ENCODE peak calls at places on chromosomes 1 and 21, in five cellular contexts. W is neural progenitor cell, B is pancreas, Q is thoracic aorta, D is left ventricle myocardium inferior. K is an unnamed sample.

GRCh38 chr1:80755944-80756343 is 1044.8 kb upstream of the ADGRL2 start:
- DNase-seq in W (no peak), B (no peak), Q (no peak), D (no peak), K (no peak)

GRCh38 chr1:183699643-183700160 is 46.6 kb upstream of the APOBEC4 start:
- DNase-seq in W (peak; percentile 13), B (no peak), Q (no peak), D (no peak), K (no peak)

GRCh38 chr1:227961651-227962050 is 13.9 kb upstream of the WNT9A start:
- DNase-seq in W (peak; percentile 1), B (no peak), Q (no peak), D (no peak), K (no peak)

GRCh38 chr1:158058339-158059025 is 65.0 kb downstream of the KIRREL1 start:
- DNase-seq in W (no peak), B (no peak), Q (no peak), D (no peak), K (no peak)

GRCh38 chr21:45577806-45578801 is 35.9 kb upstream of the SLC19A1 start:
- DNase-seq in W (no peak), B (peak; percentile 52), Q (no peak), D (peak; percentile 6), K (peak; percentile 14)

GRCh38 chr1:157193702-157194391 is 55.7 kb upstream of the ETV3 start:
- DNase-seq in W (peak; percentile 77), B (peak; percentile 94), Q (no peak), D (peak; percentile 39), K (peak; percentile 48)

GRCh38 chr1:36572906-36573305 is 90.2 kb upstream of the CSF3R start:
- DNase-seq in W (no peak), B (no peak), Q (no peak), D (no peak), K (no peak)

GRCh38 chr1:206489980-206490534 is 17.3 kb upstream of the RASSF5 start:
- DNase-seq in W (peak; percentile 87), B (peak; percentile 93), Q (no peak), D (peak; percentile 75), K (peak; percentile 82)

GRCh38 chr1:160222521-160222920 is 17.3 kb downstream of the PEA15 start:
- DNase-seq in W (no peak), B (no peak), Q (no peak), D (no peak), K (no peak)

GRCh38 chr1:37859507-37860345 is at the start of gene MTF1:
- DNase-seq in W (peak; percentile 98), B (peak; percentile 96), Q (peak; percentile 92), D (peak; percentile 97), K (peak; percentile 98)

GRCh38 chr21:32826317-32827167 is 55.0 kb upstream of the PAXBP1 start:
- DNase-seq in W (peak; percentile 62), B (no peak), Q (no peak), D (no peak), K (no peak)

GRCh38 chr1:202171292-202172014 is 11.1 kb upstream of the PTPN7 start:
- DNase-seq in W (no peak), B (peak; percentile 50), Q (no peak), D (no peak), K (no peak)

GRCh38 chr1:53893999-53894636 is at the start of gene DIO1:
- DNase-seq in W (peak; percentile 27), B (no peak), Q (no peak), D (no peak), K (no peak)

GRCh38 chr1:93304716-93305138 is 41.0 kb upstream of the DR1 start:
- DNase-seq in W (peak; percentile 69), B (no peak), Q (peak; percentile 3), D (no peak), K (peak; percentile 25)

GRCh38 chr1:240820816-240821215 is 208.9 kb upstream of the GREM2 start:
- DNase-seq in W (no peak), B (no peak), Q (no peak), D (no peak), K (no peak)

GRCh38 chr1:58773406-58773840 is 10.4 kb downstream of the JUN start:
- DNase-seq in W (peak; percentile 21), B (peak; percentile 63), Q (peak; percentile 62), D (peak; percentile 67), K (no peak)

GRCh38 chr1:228902781-228903572 is 167.7 kb downstream of the RHOU start:
- DNase-seq in W (no peak), B (peak; percentile 86), Q (peak; percentile 89), D (peak; percentile 64), K (peak; percentile 61)

GRCh38 chr1:248686815-248687214 is 15.8 kb downstream of the OR14I1 start:
- DNase-seq in W (no peak), B (no peak), Q (no peak), D (no peak), K (no peak)

GRCh38 chr1:183281553-183282091 is 95.6 kb downstream of the LAMC2 start:
- DNase-seq in W (peak; percentile 89), B (peak; percentile 91), Q (peak; percentile 80), D (peak; percentile 92), K (peak; percentile 88)

GRCh38 chr1:220432408-220432807 is 95.5 kb upstream of the MARK1 start:
- DNase-seq in W (no peak), B (no peak), Q (no peak), D (no peak), K (no peak)

GRCh38 chr1:8154621-8155052 is 128.5 kb upstream of the ERRFI1 start:
- DNase-seq in W (peak; percentile 59), B (no peak), Q (no peak), D (no peak), K (no peak)

GRCh38 chr1:9270290-9270900 is 22.3 kb upstream of the SPSB1 start:
- DNase-seq in W (peak; percentile 39), B (no peak), Q (no peak), D (peak; percentile 53), K (no peak)

GRCh38 chr1:28642056-28642846 is 616 bp downstream of the TAF12 start:
- DNase-seq in W (no peak), B (no peak), Q (no peak), D (no peak), K (no peak)

GRCh38 chr1:214548988-214549387 is 2.4 kb downstream of the PTPN14 start:
- DNase-seq in W (peak; percentile 3), B (no peak), Q (no peak), D (peak; percentile 72), K (no peak)

GRCh38 chr21:14901482-14901958 is 163.3 kb downstream of the NRIP1 start:
- DNase-seq in W (no peak), B (no peak), Q (no peak), D (no peak), K (no peak)

GRCh38 chr1:87392241-87393192 is 63.8 kb downstream of the LMO4 start:
- DNase-seq in W (no peak), B (no peak), Q (no peak), D (no peak), K (no peak)

GRCh38 chr1:228367798-228368791 is 38.5 kb downstream of the TRIM11 start:
- DNase-seq in W (peak; percentile 20), B (no peak), Q (no peak), D (no peak), K (no peak)

GRCh38 chr1:178382372-178382771 is 114.4 kb downstream of the CLEC20A start:
- DNase-seq in W (no peak), B (no peak), Q (no peak), D (no peak), K (no peak)

GRCh38 chr1:178374016-178374415 is 122.7 kb downstream of the CLEC20A start:
- DNase-seq in W (no peak), B (no peak), Q (no peak), D (no peak), K (no peak)

GRCh38 chr1:178376008-178376407 is 120.8 kb downstream of the CLEC20A start:
- DNase-seq in W (no peak), B (no peak), Q (no peak), D (no peak), K (no peak)

GRCh38 chr1:178385662-178386061 is 111.1 kb downstream of the CLEC20A start:
- DNase-seq in W (no peak), B (no peak), Q (no peak), D (no peak), K (no peak)

GRCh38 chr1:178379807-178380206 is 117.0 kb downstream of the CLEC20A start:
- DNase-seq in W (peak; percentile 71), B (no peak), Q (no peak), D (no peak), K (no peak)
- TF ChIP-seq CTCF in W (peak; percentile 84), B (no peak), Q (no peak), D (no peak), K (no peak)

GRCh38 chr1:231931846-231932454 is 305.4 kb downstream of the DISC1 start:
- DNase-seq in W (no peak), B (no peak), Q (no peak), D (no peak), K (no peak)
- TF ChIP-seq CTCF in W (peak; percentile 57), B (no peak), Q (peak; percentile 22), D (peak; percentile 52), K (no peak)

DNA sequence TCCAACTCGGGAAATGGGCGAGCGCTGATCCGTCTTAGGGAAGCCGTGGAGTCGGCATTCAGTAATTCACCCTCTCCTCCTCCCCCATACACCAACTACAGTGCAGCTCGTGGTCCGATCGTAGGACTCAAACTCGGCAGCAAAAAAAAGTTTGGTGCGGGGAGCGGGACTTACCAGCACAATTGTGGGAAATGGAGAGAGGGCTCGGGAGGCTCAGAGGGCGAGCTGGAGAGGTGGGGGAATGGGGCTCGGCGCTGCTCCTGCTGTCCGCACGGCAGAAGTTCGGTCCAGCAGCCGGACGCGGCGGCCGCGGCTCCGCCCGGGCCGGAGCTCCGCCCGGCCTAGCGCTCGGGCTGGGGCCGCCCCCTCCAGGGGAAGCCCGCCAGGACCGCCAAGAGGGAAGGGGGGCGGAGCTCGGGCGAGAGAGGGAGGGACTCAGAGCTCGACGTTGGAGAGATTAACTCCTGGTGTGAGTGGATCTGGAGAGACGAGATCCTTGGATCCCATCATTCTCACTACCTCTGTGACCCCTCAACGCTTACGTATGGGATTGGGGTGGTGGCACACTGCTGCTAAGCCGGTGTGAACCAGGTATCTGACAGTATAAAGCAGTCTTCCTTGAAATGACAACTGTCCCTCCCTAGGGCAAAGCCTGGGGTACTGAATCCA is 744 bp upstream of the PIAS3 start:
- DNase-seq in W (peak; percentile 93), B (peak; percentile 92), Q (peak; percentile 77), D (peak; percentile 94), K (peak; percentile 65)
- TF ChIP-seq CTCF in W (no peak), B (no peak), Q (peak; percentile 24), D (peak; percentile 35), K (no peak)

DNA sequence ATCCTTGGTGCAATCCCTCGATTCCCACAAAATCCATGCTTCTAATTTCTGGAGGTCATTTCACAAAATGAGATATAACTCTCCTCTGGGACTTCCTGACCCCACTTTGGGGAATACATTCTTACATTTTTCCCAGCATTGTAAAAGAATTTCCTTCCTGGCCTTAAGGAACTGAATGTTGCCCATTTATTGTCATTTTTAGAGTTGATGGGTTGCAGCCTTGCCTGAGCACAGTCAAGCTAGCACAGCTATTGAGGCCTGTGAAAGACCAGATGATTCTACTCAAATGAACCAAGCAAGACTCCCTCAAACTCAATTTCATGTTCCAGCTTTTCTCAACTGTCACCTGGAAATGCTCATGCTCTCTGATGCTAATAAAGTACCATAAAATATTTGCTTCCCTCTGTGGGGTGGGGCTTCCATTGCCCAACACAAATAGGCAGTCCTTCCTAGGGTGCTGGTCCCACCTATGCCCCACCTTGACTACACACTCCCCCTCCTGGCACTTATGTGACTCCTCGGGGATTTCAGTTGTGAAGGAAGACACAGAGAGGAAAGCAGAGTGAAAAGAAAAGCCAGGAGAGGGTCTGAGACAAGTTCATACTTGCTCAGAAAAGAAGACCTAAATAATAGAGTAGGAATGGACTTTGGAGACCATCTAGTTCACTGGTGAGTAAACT is 24.0 kb upstream of the CDC7 start:
- DNase-seq in W (no peak), B (no peak), Q (no peak), D (no peak), K (no peak)
- TF ChIP-seq CTCF in W (no peak), B (no peak), Q (no peak), D (no peak), K (no peak)

GRCh38 chr1:234231061-234231892 is 142.0 kb upstream of the COA6 start:
- DNase-seq in W (no peak), B (no peak), Q (no peak), D (no peak), K (no peak)
- TF ChIP-seq CTCF in W (peak; percentile 44), B (no peak), Q (no peak), D (no peak), K (no peak)